ENCODE peak calls at places on chromosomes 3 and 15, in ten cellular contexts. X is naive thymus-derived CD4-positive, alpha-beta T cell; O is mammary epithelial cell; I is body of pancreas; F is suprapubic skin; G is osteoblast; H is pancreas; Q is astrocyte; L is cardiac muscle cell; Y is CD4-positive, CD25-positive, alpha-beta regulatory T cell. K is an unnamed sample. For H3K4me1, the result is how much of the 10 kb centered on the place peaks cover.

GRCh38 chr3:5239602-5240001 is 52.1 kb downstream of the EDEM1 start:
- DNase-seq in X (no peak), O (peak), I (no peak), F (no peak), G (no peak), H (no peak), Q (peak), L (no peak), Y (no peak), K (no peak)

GRCh38 chr3:14766428-14767244 is 52.1 kb upstream of the FGD5 start:
- DNase-seq in X (no peak), O (no peak), I (no peak), F (no peak), G (peak), H (no peak), Q (no peak), L (no peak), Y (no peak), K (no peak)

GRCh38 chr3:4350789-4351163 is 47.6 kb downstream of the SETMAR start:
- DNase-seq in X (peak), O (peak), I (peak), F (no peak), G (peak), H (no peak), Q (peak), L (peak), Y (peak), K (no peak)

GRCh38 chr3:113269661-113270060 is 58.3 kb downstream of the BOC start:
- DNase-seq in X (no peak), O (no peak), I (no peak), F (no peak), G (no peak), H (no peak), Q (no peak), L (no peak), Y (no peak), K (no peak)

GRCh38 chr3:41711656-41712055 is 250.2 kb downstream of the ULK4 start:
- DNase-seq in X (no peak), O (no peak), I (no peak), F (no peak), G (no peak), H (no peak), Q (peak), L (no peak), Y (no peak), K (no peak)

GRCh38 chr3:189458536-189458935 is 172.7 kb upstream of the TP63 start:
- DNase-seq in X (no peak), O (peak), I (no peak), F (peak), G (no peak), H (no peak), Q (peak), L (peak), Y (no peak), K (peak)

GRCh38 chr15:33360876-33361275 is 50.1 kb downstream of the RYR3 start:
- DNase-seq in X (no peak), O (no peak), I (no peak), F (no peak), G (no peak), H (no peak), Q (no peak), L (no peak), Y (no peak), K (no peak)

GRCh38 chr3:65268411-65268810 is 580.6 kb upstream of the ADAMTS9 start:
- DNase-seq in X (no peak), O (no peak), I (no peak), F (no peak), G (no peak), H (no peak), Q (peak), L (no peak), Y (no peak), K (no peak)

GRCh38 chr3:172102123-172102882 is 62.9 kb downstream of the FNDC3B start:
- DNase-seq in X (peak), O (no peak), I (peak), F (no peak), G (no peak), H (peak), Q (no peak), L (no peak), Y (peak), K (no peak)

GRCh38 chr3:122688996-122689395 is 8.4 kb downstream of the PARP14 start:
- DNase-seq in X (no peak), O (no peak), I (no peak), F (no peak), G (no peak), H (no peak), Q (no peak), L (no peak), Y (no peak), K (no peak)

GRCh38 chr3:84318273-84318809 is 640.4 kb upstream of the CADM2 start:
- DNase-seq in X (no peak), O (no peak), I (no peak), F (no peak), G (no peak), H (no peak), Q (no peak), L (no peak), Y (no peak), K (no peak)

GRCh38 chr15:29969587-29970401 is 113.0 kb upstream of the GOLGA8J start:
- DNase-seq in X (no peak), O (no peak), I (no peak), F (no peak), G (peak), H (no peak), Q (no peak), L (no peak), Y (no peak), K (no peak)

GRCh38 chr3:115704661-115705338 is 81.5 kb downstream of the GAP43 start:
- DNase-seq in X (no peak), O (no peak), I (no peak), F (no peak), G (no peak), H (no peak), Q (peak), L (no peak), Y (no peak), K (no peak)

GRCh38 chr15:50452927-50453326 is 28.7 kb downstream of the USP8 start:
- DNase-seq in X (no peak), O (no peak), I (no peak), F (no peak), G (no peak), H (no peak), Q (no peak), L (no peak), Y (no peak), K (no peak)

GRCh38 chr3:123085293-123085949 is 18.6 kb downstream of the PDIA5 start:
- DNase-seq in X (no peak), O (no peak), I (no peak), F (no peak), G (no peak), H (no peak), Q (no peak), L (no peak), Y (no peak), K (no peak)

GRCh38 chr3:39601241-39601640 is 133.8 kb downstream of the MOBP start:
- DNase-seq in X (no peak), O (no peak), I (no peak), F (no peak), G (no peak), H (no peak), Q (no peak), L (no peak), Y (no peak), K (no peak)

GRCh38 chr3:174986685-174987084 is 127.6 kb downstream of the NAALADL2 start:
- DNase-seq in X (no peak), O (no peak), I (no peak), F (no peak), G (peak), H (no peak), Q (peak), L (no peak), Y (no peak), K (no peak)

GRCh38 chr15:98120561-98120960 is 160.1 kb downstream of the ARRDC4 start:
- DNase-seq in X (no peak), O (peak), I (no peak), F (no peak), G (no peak), H (no peak), Q (no peak), L (no peak), Y (no peak), K (no peak)

GRCh38 chr3:102230057-102230456 is 204.8 kb upstream of the ZPLD1 start:
- DNase-seq in X (no peak), O (no peak), I (no peak), F (no peak), G (no peak), H (no peak), Q (no peak), L (no peak), Y (no peak), K (no peak)

GRCh38 chr15:66566963-66567531 is 1.2 kb upstream of the LCTL start:
- DNase-seq in X (peak), O (peak), I (peak), F (no peak), G (peak), H (peak), Q (peak), L (peak), Y (peak), K (peak)

GRCh38 chr3:168828943-168829342 is 733.2 kb upstream of the GOLIM4 start:
- DNase-seq in X (no peak), O (no peak), I (no peak), F (no peak), G (no peak), H (no peak), Q (no peak), L (no peak), Y (no peak), K (no peak)

GRCh38 chr3:192092388-192093005 is 631.5 kb downstream of the PYDC2 start:
- DNase-seq in X (no peak), O (no peak), I (no peak), F (no peak), G (no peak), H (no peak), Q (no peak), L (no peak), Y (no peak), K (no peak)

GRCh38 chr15:29852201-29852600 is 29.9 kb upstream of the TJP1 start:
- DNase-seq in X (no peak), O (peak), I (no peak), F (no peak), G (no peak), H (no peak), Q (no peak), L (no peak), Y (no peak), K (no peak)

GRCh38 chr15:52803543-52804306 is 13.6 kb upstream of the ONECUT1 start:
- DNase-seq in X (no peak), O (no peak), I (no peak), F (peak), G (peak), H (peak), Q (no peak), L (no peak), Y (no peak), K (no peak)

GRCh38 chr15:61036121-61036520 is 193.0 kb downstream of the RORA start:
- DNase-seq in X (no peak), O (no peak), I (no peak), F (no peak), G (no peak), H (no peak), Q (no peak), L (no peak), Y (no peak), K (no peak)

GRCh38 chr3:105598047-105598796 is 231.5 kb downstream of the ALCAM start:
- DNase-seq in X (no peak), O (peak), I (no peak), F (no peak), G (no peak), H (no peak), Q (peak), L (no peak), Y (no peak), K (no peak)

GRCh38 chr3:127096256-127097008 is 96.5 kb upstream of the PRR23E start:
- DNase-seq in X (no peak), O (no peak), I (no peak), F (peak), G (peak), H (no peak), Q (no peak), L (no peak), Y (no peak), K (peak)

GRCh38 chr3:39977058-39977794 is 167.8 kb downstream of the MYRIP start:
- DNase-seq in X (no peak), O (no peak), I (no peak), F (no peak), G (peak), H (no peak), Q (no peak), L (no peak), Y (no peak), K (no peak)

GRCh38 chr3:57227930-57228733 is 603 bp downstream of the APPL1 start:
- DNase-seq in X (peak), O (peak), I (peak), F (peak), G (peak), H (peak), Q (peak), L (peak), Y (peak), K (peak)

GRCh38 chr3:72123908-72124441 is 339.0 kb upstream of the PROK2 start:
- DNase-seq in X (no peak), O (peak), I (peak), F (peak), G (no peak), H (peak), Q (peak), L (no peak), Y (no peak), K (peak)

GRCh38 chr15:38454687-38455071 is 752 bp downstream of the FAM98B start:
- DNase-seq in X (no peak), O (no peak), I (no peak), F (no peak), G (no peak), H (no peak), Q (peak), L (peak), Y (no peak), K (no peak)

GRCh38 chr3:160226026-160226739 is 961 bp downstream of the C3orf80 start:
- DNase-seq in X (no peak), O (no peak), I (peak), F (no peak), G (peak), H (no peak), Q (no peak), L (peak), Y (no peak), K (no peak)

GRCh38 chr3:60146121-60146520 is 1096.3 kb upstream of the CFAP20DC start:
- DNase-seq in X (no peak), O (no peak), I (no peak), F (no peak), G (no peak), H (no peak), Q (no peak), L (no peak), Y (no peak), K (no peak)

GRCh38 chr3:195120199-195120556 is 150.8 kb downstream of the XXYLT1 start:
- DNase-seq in X (no peak), O (no peak), I (no peak), F (no peak), G (peak), H (no peak), Q (no peak), L (no peak), Y (no peak), K (no peak)
- H3K27ac ChIP-seq in X (no peak), O (no peak), I (no peak), F (peak), G (peak), H (no peak), Q (peak), L (no peak), Y (no peak), K (no peak)

DNA sequence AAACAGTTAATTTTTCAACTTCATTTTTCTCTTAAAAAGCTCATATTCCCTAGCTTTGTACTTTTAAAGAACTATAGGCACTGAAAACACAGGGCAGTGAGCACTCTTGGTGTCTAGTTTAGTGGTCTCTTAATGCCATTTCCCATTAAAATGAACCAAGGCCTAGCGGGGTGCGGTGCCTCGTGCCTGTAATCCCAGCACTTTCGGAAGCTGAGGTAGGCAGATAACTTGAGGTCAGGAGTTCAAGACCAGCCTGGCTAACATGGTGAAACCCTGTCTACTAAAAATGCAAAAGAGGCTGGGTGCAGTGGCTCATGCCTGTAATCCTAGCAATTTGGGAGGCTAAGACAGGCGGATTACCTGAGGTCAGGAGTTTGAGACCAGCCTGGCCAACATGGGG is 45.5 kb downstream of the LDHAL6B start:
- DNase-seq in X (no peak), O (no peak), I (no peak), F (no peak), G (no peak), H (no peak), Q (no peak), L (no peak), Y (no peak), K (no peak)
- H3K4me3 ChIP-seq in X (no peak), O (no peak), I (no peak), F (no peak), G (no peak), H (no peak), Q (no peak), L (no peak), Y (no peak), K (no peak)

GRCh38 chr15:99506399-99506798 is 59.4 kb upstream of the MEF2A start:
- DNase-seq in X (no peak), O (no peak), I (no peak), F (no peak), G (no peak), H (no peak), Q (no peak), L (no peak), Y (no peak), K (no peak)

GRCh38 chr15:99509686-99510461 is 55.9 kb upstream of the MEF2A start:
- DNase-seq in X (no peak), O (no peak), I (no peak), F (no peak), G (no peak), H (no peak), Q (no peak), L (no peak), Y (no peak), K (peak)

GRCh38 chr15:99507016-99507731 is 58.6 kb upstream of the MEF2A start:
- DNase-seq in X (no peak), O (no peak), I (peak), F (no peak), G (no peak), H (no peak), Q (peak), L (peak), Y (no peak), K (peak)

GRCh38 chr15:99507732-99508571 is 57.8 kb upstream of the MEF2A start:
- DNase-seq in X (no peak), O (peak), I (no peak), F (no peak), G (no peak), H (no peak), Q (peak), L (no peak), Y (no peak), K (peak)

GRCh38 chr15:99508807-99509311 is 56.9 kb upstream of the MEF2A start:
- DNase-seq in X (no peak), O (no peak), I (no peak), F (no peak), G (no peak), H (no peak), Q (no peak), L (no peak), Y (no peak), K (no peak)
- H3K4me1 ChIP-seq in X (under half), O (under half), I (under half), F (half or more), G (under half), H (under half), Q (under half), L (under half), Y (under half), K (under half)

DNA sequence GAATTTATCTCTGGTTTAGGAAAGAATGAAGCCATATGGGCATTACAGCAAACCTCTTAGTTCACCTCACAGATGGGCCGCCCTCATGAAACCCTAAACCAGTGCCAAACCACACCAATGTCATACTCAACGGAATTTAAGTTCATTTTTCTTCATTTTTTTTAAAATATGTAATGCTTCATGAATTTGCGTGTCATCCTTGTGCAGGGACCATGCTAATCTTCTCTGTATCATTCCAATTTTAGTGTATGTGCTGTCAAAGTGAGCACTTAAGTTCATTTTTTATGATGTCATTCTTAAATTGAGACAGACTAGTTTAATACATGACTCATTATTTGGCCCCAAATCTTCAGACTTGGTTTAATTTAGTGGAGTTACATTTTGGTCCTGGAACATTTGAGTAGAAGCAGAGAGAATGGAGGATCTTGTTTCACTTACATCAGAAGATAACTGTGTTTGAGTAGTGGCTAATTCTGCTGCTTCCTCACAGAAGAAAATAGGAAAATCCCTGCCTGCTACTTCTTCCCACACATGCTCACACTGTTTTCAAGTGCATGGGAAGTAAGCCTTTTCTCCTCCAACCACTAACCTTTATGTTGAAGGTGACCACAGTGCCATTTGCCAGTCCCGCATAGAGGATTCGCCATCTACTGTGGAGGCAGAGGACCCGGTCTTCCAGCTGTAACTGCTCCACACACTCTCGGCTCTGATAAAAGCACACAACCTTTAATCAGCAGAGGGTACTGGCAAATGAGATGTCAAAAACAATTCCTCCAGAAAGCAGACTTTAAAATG is 63.3 kb downstream of the ZNF106 start:
- DNase-seq in X (no peak), O (peak), I (no peak), F (no peak), G (peak), H (no peak), Q (peak), L (no peak), Y (no peak), K (no peak)
- H3K27ac ChIP-seq in X (no peak), O (no peak), I (no peak), F (no peak), G (peak), H (no peak), Q (peak), L (no peak), Y (no peak), K (peak)